ENCODE peak calls at places on chromosomes 13 and 19, in six cellular contexts. S is H9, D is neuronal stem cell, Y is mesenchymal stem cell, E is mesendoderm, W is H1. G is an unnamed sample.

GRCh38 chr19:10987621-10988297 is 26.9 kb downstream of the SMARCA4 start:
- DNase-seq in S (no peak), D (no peak), Y (no peak), E (no peak), W (no peak), G (no peak)

GRCh38 chr19:4474504-4475136 is 2.5 kb downstream of the HDGFL2 start:
- DNase-seq in S (peak), D (peak), Y (peak), E (peak), W (peak), G (peak)

GRCh38 chr19:19224852-19225494 is 13.2 kb downstream of the NCAN start:
- DNase-seq in S (peak), D (peak), Y (peak), E (peak), W (peak), G (peak)

GRCh38 chr13:40438999-40439797 is 227.2 kb downstream of the FOXO1 start:
- DNase-seq in S (no peak), D (no peak), Y (peak), E (no peak), W (no peak), G (no peak)

GRCh38 chr13:32737111-32737571 is 150.9 kb downstream of the PDS5B start:
- DNase-seq in S (no peak), D (no peak), Y (peak), E (no peak), W (no peak), G (no peak)

GRCh38 chr19:50838239-50838638 is 4.9 kb upstream of the KLK15 start:
- DNase-seq in S (no peak), D (no peak), Y (peak), E (peak), W (no peak), G (no peak)

GRCh38 chr13:27194895-27195764 is 23.5 kb upstream of the USP12 start:
- DNase-seq in S (peak), D (peak), Y (peak), E (peak), W (no peak), G (peak)

GRCh38 chr13:99859178-99860177 is 112.1 kb downstream of the ZIC5 start:
- DNase-seq in S (no peak), D (no peak), Y (no peak), E (no peak), W (no peak), G (no peak)

GRCh38 chr13:93673885-93674284 is 447.3 kb downstream of the GPC6 start:
- DNase-seq in S (no peak), D (no peak), Y (no peak), E (no peak), W (no peak), G (no peak)

GRCh38 chr19:6229951-6230712 is 49.6 kb downstream of the MLLT1 start:
- DNase-seq in S (no peak), D (no peak), Y (no peak), E (no peak), W (no peak), G (no peak)

GRCh38 chr13:35164324-35164932 is 222.4 kb downstream of the NBEA start:
- DNase-seq in S (no peak), D (peak), Y (peak), E (peak), W (no peak), G (peak)

GRCh38 chr19:46975011-46975917 is 44.4 kb upstream of the NPAS1 start:
- DNase-seq in S (no peak), D (no peak), Y (peak), E (peak), W (no peak), G (no peak)

GRCh38 chr13:30866692-30867669 is 39.1 kb upstream of the MEDAG start:
- DNase-seq in S (no peak), D (no peak), Y (peak), E (no peak), W (no peak), G (no peak)

GRCh38 chr13:45511310-45512147 is 46.8 kb downstream of the COG3 start:
- DNase-seq in S (no peak), D (peak), Y (peak), E (peak), W (no peak), G (peak)

GRCh38 chr19:42201489-42202289 is 15.8 kb downstream of the DEDD2 start:
- DNase-seq in S (no peak), D (no peak), Y (no peak), E (no peak), W (no peak), G (no peak)

GRCh38 chr13:109332501-109333499 is 453.6 kb downstream of the IRS2 start:
- DNase-seq in S (peak), D (no peak), Y (no peak), E (peak), W (no peak), G (no peak)

GRCh38 chr19:3369337-3370213 is 3.2 kb downstream of the NFIC start:
- DNase-seq in S (peak), D (no peak), Y (peak), E (peak), W (no peak), G (peak)

GRCh38 chr19:38656171-38656981 is 8.9 kb downstream of the ACTN4 start:
- DNase-seq in S (no peak), D (no peak), Y (peak), E (no peak), W (no peak), G (peak)

GRCh38 chr19:38293281-38293680 is 10.8 kb upstream of the C19orf33 start:
- DNase-seq in S (no peak), D (no peak), Y (no peak), E (no peak), W (no peak), G (no peak)

GRCh38 chr13:43935878-43936277 is 56.2 kb downstream of the LACC1 start:
- DNase-seq in S (no peak), D (no peak), Y (peak), E (no peak), W (no peak), G (no peak)

DNA sequence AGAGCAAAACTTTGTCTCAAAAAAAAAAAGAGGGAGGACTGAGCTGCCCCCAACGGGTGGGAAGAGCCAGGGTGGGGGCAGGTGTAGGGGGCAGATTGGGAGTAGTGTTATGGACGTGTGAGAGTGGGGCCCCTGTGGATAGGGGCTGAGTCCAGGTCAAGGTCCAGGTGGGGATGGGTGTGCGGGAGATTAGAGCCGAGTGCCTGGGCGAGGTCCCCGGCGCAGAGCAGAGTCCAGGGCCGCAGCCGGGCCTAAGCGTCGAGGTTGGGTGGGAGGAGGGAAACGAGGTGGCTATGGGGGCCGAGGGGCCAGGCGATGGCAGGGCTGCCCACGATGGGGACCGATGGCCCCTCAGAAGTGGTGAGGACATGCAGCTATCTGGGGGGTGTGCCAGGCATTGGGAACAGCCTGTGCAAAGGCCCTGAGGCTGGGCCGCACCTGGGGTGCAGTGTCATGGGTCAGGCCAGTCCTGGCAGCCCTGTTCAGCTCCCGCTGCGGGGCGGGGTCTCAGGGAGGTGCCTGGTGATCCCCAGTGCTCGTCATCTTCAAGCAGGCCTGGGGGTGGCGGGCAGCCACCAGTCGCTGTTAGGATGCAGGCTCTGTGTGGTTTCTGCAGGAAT is 12.3 kb upstream of the MISP start:
- DNase-seq in S (no peak), D (no peak), Y (no peak), E (no peak), W (no peak), G (no peak)
- H3K9ac ChIP-seq in S (no peak), D (no peak), Y (no peak), E (no peak), W (no peak), G (no peak)

GRCh38 chr19:1790054-1790762 is 21.9 kb downstream of the ATP8B3 start:
- DNase-seq in S (no peak), D (no peak), Y (no peak), E (no peak), W (no peak), G (no peak)
- H2BK15ac ChIP-seq in S (no peak), D (no peak), Y (no peak), E (no peak), W (peak), G (no peak)

DNA sequence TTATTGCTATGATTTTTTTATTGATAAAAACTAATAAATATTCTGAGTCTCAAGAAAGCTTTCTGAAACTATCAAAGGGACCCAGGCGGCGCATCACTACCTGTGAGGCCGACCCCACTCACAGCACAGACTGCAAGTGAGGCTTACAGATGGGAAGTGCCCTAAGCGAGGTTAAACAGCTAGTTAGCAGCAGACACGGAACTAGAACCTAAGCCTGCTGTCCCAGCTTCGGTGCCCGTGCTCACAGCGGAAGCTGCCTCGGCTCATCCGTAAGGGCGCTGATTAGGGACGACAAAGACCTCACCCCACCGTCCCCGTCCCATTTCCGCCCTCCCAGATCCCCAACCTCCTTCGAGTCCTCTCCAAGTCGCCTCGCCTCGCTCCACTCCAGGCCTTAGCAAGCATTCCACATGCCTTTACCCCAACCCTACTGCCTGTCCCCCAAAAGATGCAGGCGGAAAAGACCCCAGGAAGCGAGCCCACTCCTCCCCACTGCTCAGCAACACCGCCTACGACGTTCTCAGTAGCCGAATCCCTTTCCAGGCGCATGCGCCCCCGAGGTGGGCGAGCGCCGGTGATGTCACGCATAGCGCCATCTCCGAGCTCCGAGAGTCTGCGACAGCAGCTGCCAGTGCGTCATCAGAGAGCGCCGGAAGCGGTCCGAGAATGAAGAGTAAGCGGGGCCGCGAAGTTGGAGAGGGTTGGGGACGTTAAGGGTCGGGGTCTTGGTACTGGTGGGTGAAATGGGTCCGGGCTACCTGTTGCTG is at the start of gene POP4:
- DNase-seq in S (peak), D (peak), Y (peak), E (peak), W (peak), G (peak)
- H3K4ac ChIP-seq in S (no peak), D (no peak), Y (peak), E (peak), W (no peak), G (peak)

GRCh38 chr19:15107056-15108010 is at the start of gene SYDE1:
- DNase-seq in S (peak), D (peak), Y (peak), E (peak), W (no peak), G (peak)
- H3K9ac ChIP-seq in S (peak), D (peak), Y (peak), E (peak), W (peak), G (peak)

DNA sequence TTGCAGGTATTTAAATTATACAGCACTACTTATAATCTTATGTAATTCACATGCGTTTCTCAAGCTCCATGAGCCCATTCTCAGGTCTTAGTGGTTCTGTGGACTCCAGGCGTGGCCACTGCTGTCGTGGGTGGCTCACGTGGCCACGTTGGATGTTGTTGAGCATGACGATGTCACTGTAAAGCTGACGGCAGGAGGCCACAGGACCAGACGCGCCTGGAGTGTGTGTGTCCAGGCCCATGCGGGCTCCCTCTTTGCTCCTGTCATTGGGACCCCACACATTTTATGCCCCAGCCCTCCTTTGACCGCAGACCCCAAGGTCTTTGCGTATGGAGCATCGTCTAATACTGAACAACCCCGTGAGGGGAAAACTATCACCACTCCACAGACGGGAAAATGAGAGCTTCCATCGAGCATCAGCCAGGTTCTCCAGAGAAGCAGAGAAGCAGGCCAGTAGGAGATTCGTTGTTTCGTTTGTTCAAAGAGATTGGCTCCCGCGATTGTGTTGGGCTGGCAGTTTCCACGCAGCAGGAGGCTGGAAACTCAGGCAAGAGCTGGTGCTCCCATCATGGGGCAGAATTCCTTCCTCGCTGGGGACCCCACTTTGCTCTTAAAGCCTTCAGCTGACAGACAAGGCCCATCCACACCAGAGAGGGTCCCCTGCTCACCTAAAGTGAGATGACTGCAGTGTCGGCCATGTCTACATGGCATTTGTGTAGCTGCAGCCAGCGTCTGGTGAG is 129.3 kb upstream of the SPACA7 start:
- DNase-seq in S (no peak), D (no peak), Y (no peak), E (no peak), W (no peak), G (no peak)
- H2BK15ac ChIP-seq in S (no peak), D (peak), Y (no peak), E (no peak), W (peak), G (no peak)

DNA sequence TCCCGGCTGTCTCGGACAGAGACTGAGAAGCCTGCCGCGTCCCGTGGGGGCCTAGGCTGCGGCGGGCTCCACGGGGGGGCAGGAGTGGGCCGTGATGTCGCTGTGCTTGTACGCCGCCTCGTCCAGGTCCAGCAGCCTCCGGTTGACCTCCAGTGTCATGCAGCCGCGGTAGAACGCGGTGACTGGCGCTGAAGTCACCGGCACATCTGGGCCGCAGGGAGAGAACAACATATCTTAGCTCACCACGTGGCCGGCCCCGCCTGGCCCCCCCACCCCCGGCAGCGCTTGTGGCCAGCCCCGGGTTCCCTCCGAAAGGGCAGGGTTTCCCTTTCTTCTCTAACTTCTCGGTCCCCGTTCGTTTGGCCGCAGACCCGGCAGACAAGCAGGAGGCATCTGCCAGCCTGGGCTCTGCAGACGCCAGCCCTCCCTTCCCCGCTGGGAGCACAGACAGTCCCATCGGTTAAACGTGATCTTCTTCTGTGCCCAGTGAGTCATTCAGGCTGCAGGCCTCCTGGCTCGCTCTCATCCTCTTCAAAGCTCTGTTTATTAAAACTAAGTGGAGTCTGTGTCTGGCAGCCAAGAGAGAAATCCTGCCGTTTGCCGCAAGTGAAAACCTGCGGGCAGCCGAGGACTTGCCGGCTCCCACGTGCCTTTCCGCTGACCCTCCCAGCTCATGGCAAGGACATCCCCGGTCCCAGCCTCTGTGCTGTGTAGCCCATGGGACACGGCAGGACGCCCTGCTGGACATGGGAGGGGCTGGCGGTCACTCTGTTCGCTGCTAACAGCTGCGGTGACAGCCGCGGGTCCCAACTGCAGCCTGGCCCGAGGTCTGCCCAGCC is 42.8 kb downstream of the GAS6 start:
- DNase-seq in S (no peak), D (no peak), Y (peak), E (no peak), W (no peak), G (peak)
- H3K4ac ChIP-seq in S (no peak), D (no peak), Y (peak), E (no peak), W (no peak), G (peak)

GRCh38 chr19:58500242-58500641 is 11.6 kb downstream of the SLC27A5 start:
- DNase-seq in S (no peak), D (no peak), Y (no peak), E (no peak), W (no peak), G (no peak)
- H3K9ac ChIP-seq in S (peak), D (peak), Y (peak), E (peak), W (no peak), G (no peak)